ENCODE peak calls at places on chromosomes 1 and 21, in four cellular contexts. One of them, this sample, is unnamed.

GRCh38 chr1:31803610-31804009 is 12.2 kb downstream of the SPOCD1 start:
- DNase-seq in GM12878: no peak
- DNase-seq in HL-60: no peak
- DNase-seq in K562: no peak
- DNase-seq in this sample: no peak

GRCh38 chr1:246772686-246773085 is 48.5 kb downstream of the SCCPDH start:
- DNase-seq in GM12878: no peak
- DNase-seq in HL-60: no peak
- DNase-seq in K562: no peak
- DNase-seq in this sample: no peak

GRCh38 chr1:226632922-226633351 is 84.4 kb downstream of the STUM start:
- DNase-seq in GM12878: no peak
- DNase-seq in HL-60: no peak
- DNase-seq in K562: no peak
- DNase-seq in this sample: no peak

GRCh38 chr1:59043796-59044195 is 253.1 kb upstream of the FGGY start:
- DNase-seq in GM12878: no peak
- DNase-seq in HL-60: no peak
- DNase-seq in K562: no peak
- DNase-seq in this sample: no peak

GRCh38 chr1:241443561-241443960 is 76.0 kb downstream of the FH start:
- DNase-seq in GM12878: no peak
- DNase-seq in HL-60: no peak
- DNase-seq in K562: no peak
- DNase-seq in this sample: no peak

GRCh38 chr1:208086116-208086515 is 158.1 kb downstream of the PLXNA2 start:
- DNase-seq in GM12878: no peak
- DNase-seq in HL-60: no peak
- DNase-seq in K562: no peak
- DNase-seq in this sample: no peak

GRCh38 chr1:230994860-230995259 is 16.0 kb downstream of the ARV1 start:
- DNase-seq in GM12878: no peak
- DNase-seq in HL-60: no peak
- DNase-seq in K562: no peak
- DNase-seq in this sample: no peak

GRCh38 chr1:222073307-222073995 is 331.6 kb upstream of the DUSP10 start:
- DNase-seq in GM12878: no peak
- DNase-seq in HL-60: no peak
- DNase-seq in K562: no peak
- DNase-seq in this sample: no peak

GRCh38 chr1:185716095-185716494 is 18.1 kb upstream of the HMCN1 start:
- DNase-seq in GM12878: no peak
- DNase-seq in HL-60: no peak
- DNase-seq in K562: no peak
- DNase-seq in this sample: no peak

GRCh38 chr1:185721553-185721952 is 12.6 kb upstream of the HMCN1 start:
- DNase-seq in GM12878: no peak
- DNase-seq in HL-60: no peak
- DNase-seq in K562: no peak
- DNase-seq in this sample: no peak

GRCh38 chr1:185720633-185721272 is 13.4 kb upstream of the HMCN1 start:
- DNase-seq in GM12878: no peak
- DNase-seq in HL-60: no peak
- DNase-seq in K562: no peak
- DNase-seq in this sample: no peak

GRCh38 chr1:185719021-185719420 is 15.2 kb upstream of the HMCN1 start:
- DNase-seq in GM12878: no peak
- DNase-seq in HL-60: no peak
- DNase-seq in K562: no peak
- DNase-seq in this sample: no peak
- TF ChIP-seq SPI1 in GM12878: no peak
- TF ChIP-seq SPI1 in HL-60: no peak
- TF ChIP-seq SPI1 in K562: no peak
- TF ChIP-seq SPI1 in this sample: no peak

DNA sequence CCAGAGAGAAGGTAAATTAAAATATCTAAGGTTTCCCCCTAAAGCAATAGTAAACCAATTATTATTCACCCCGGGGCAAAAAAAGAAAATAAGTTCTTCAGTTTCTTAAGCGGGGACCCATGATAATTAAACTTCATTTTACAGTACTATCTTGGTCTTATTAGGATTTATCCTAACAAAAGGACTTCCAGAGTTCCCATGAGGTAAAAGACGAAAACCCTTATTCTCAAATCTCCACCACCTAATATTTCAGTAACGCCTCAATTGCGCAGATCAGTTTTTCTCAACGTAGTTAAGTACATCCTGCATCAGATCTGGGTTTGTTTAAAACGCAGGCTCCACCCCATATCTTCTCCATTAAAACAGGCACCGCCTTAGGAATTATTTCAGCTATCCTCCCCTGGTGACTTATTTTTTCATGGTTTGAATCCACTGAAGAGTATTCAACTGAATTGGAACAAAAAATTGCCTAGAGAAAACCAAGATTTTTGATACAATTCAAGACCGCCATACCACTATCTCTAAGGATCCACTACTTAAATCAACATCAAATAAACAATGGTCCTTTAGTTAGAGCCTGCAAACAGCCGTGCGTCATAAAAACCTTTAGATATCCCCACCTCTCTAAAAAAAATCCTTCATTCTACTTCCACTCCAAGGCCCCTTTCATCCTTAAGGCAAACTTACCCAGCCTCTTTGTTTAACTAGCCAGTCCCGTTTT is 1.7 kb downstream of the MCL1 start:
- DNase-seq in GM12878: no peak
- DNase-seq in HL-60: no peak
- DNase-seq in K562: peak; percentile 16
- DNase-seq in this sample: no peak
- TF ChIP-seq SPI1 in GM12878: no peak
- TF ChIP-seq SPI1 in HL-60: no peak
- TF ChIP-seq SPI1 in K562: no peak
- TF ChIP-seq SPI1 in this sample: no peak

DNA sequence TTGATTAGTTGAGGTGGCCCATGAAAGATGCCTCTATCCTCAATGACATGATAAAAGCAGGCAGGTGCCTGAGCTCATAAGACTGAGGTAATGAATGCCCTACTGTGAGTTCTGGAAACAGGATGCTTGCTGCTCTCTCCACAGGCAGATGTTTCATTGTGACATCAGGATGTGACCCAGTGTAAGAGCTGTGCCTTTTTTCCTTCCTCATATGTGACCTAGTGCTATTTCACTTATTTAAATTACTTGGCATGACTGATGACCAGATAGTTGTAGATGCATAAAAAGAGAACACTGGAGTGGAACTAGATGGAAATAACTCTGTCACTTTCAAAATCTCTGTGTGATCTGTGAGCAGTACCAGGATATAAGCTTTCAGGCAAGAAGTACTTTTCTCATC is 31.9 kb downstream of the KIF14 start:
- DNase-seq in GM12878: no peak
- DNase-seq in HL-60: peak; percentile 75
- DNase-seq in K562: no peak
- DNase-seq in this sample: no peak
- TF ChIP-seq SPI1 in GM12878: no peak
- TF ChIP-seq SPI1 in HL-60: no peak
- TF ChIP-seq SPI1 in K562: no peak
- TF ChIP-seq SPI1 in this sample: no peak

GRCh38 chr21:41466024-41466820 is 40.2 kb downstream of the MX1 start:
- DNase-seq in GM12878: no peak
- DNase-seq in HL-60: no peak
- DNase-seq in K562: no peak
- DNase-seq in this sample: no peak
- TF ChIP-seq SPI1 in GM12878: no peak
- TF ChIP-seq SPI1 in HL-60: no peak
- TF ChIP-seq SPI1 in K562: no peak
- TF ChIP-seq SPI1 in this sample: no peak

GRCh38 chr1:27571439-27572018 is 32.4 kb downstream of the AHDC1 start:
- DNase-seq in GM12878: no peak
- DNase-seq in HL-60: no peak
- DNase-seq in K562: peak; percentile 60
- DNase-seq in this sample: no peak
- TF ChIP-seq SPI1 in GM12878: no peak
- TF ChIP-seq SPI1 in HL-60: no peak
- TF ChIP-seq SPI1 in K562: no peak
- TF ChIP-seq SPI1 in this sample: no peak

DNA sequence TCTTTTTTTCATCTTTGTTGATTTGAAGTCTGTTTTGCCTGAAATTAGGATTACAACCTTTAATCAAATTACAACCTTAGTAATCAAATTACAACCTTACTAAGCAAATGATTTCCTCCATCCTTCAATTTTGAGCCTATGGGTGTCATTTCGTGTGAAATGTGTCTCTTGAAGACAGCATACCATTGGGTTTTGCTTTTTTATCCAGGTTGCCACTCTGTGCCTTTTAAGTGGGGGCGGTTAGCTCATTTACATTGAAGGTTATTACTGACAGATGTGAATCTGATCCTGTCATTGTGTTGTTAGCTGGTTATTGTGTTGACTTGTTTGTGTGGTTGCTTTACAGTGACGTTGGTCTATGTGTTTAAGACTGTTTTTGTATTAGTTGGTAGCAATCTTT is 74.8 kb upstream of the BCL9 start:
- DNase-seq in GM12878: no peak
- DNase-seq in HL-60: no peak
- DNase-seq in K562: no peak
- DNase-seq in this sample: no peak
- TF ChIP-seq SPI1 in GM12878: no peak
- TF ChIP-seq SPI1 in HL-60: no peak
- TF ChIP-seq SPI1 in K562: no peak
- TF ChIP-seq SPI1 in this sample: no peak

GRCh38 chr1:4048076-4048475 is 148.0 kb upstream of the C1orf174 start:
- DNase-seq in GM12878: no peak
- DNase-seq in HL-60: no peak
- DNase-seq in K562: no peak
- DNase-seq in this sample: no peak
- TF ChIP-seq SPI1 in GM12878: no peak
- TF ChIP-seq SPI1 in HL-60: no peak
- TF ChIP-seq SPI1 in K562: no peak
- TF ChIP-seq SPI1 in this sample: no peak

DNA sequence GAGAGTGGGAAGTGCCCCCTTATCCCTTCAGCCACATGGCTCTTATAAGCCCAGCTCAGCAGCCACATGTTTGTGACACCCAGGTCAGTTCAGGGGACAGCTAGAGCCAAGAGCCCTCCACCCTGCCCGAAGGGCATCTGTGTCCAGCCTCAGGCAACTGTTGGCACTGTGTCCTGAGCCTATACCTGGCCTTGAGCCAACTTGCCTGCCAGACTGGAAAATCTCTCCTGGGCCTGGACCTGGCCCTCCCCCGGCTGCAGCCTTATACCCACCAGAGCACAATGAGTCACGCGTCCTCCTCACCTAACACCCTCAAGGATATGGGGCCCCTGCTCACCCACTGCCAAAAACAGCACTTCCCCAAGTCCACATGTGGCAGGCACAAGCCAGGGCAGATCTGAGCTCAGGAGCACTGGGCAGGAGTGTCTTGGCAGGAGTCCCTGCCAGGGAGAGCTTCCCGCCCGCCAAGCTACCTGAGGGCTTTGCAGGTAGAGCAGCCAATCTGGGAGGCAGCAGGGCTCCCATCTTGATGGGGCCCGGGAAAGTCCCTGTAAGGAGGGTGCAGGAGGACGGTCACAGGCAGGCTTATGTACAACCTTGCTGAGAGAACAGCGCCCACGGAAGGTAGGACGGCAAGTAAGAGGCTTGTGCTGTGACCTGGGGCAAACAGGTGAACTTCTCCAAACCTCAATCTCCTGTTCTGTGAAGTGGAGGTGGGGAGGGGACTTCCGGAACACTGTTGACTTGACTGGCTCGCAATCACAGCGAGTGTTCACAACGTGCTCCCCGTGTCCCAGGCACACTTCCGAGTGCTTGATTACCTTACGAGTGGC is 19.8 kb upstream of the HSPG2 start:
- DNase-seq in GM12878: no peak
- DNase-seq in HL-60: no peak
- DNase-seq in K562: peak; percentile 62
- DNase-seq in this sample: no peak
- TF ChIP-seq SPI1 in GM12878: no peak
- TF ChIP-seq SPI1 in HL-60: no peak
- TF ChIP-seq SPI1 in K562: no peak
- TF ChIP-seq SPI1 in this sample: peak; percentile 3

DNA sequence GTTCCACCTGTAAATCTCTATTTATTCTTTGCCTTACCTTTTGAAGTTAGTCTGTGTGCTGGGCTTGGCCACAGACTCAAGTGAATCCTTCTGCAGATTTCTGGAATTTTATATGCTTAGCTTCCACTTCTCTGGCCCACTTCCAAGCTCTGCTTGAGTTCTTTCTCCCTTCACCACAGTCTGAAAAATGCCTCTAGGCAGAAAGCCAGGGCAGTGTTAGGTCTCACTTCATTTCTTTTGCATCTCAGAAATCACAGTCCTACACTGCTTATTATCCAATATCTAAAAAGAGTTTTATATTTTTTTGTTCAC is 48.9 kb downstream of the INKA2 start:
- DNase-seq in GM12878: no peak
- DNase-seq in HL-60: no peak
- DNase-seq in K562: no peak
- DNase-seq in this sample: no peak
- TF ChIP-seq SPI1 in GM12878: no peak
- TF ChIP-seq SPI1 in HL-60: no peak
- TF ChIP-seq SPI1 in K562: no peak
- TF ChIP-seq SPI1 in this sample: no peak